ENCODE peak calls at places on chromosomes 7 and 10, in five cellular contexts. J is head of caudate nucleus, M is kidney glomerular epithelial cell, D is AG20443, O is HL-60. A is an unnamed sample.

GRCh38 chr10:23069019-23069665 is 26.2 kb upstream of the MSRB2 start:
- DNase-seq in O (no peak), D (no peak), J (no peak), M (no peak), A (peak; percentile 3)

GRCh38 chr7:12674861-12675260 is 12.6 kb upstream of the ARL4A start:
- DNase-seq in M (no peak), D (no peak), J (no peak), O (no peak), A (peak; percentile 19)

GRCh38 chr10:75071756-75072155 is 39.7 kb upstream of the SAMD8 start:
- DNase-seq in J (no peak), D (no peak), M (no peak), O (no peak), A (no peak)

GRCh38 chr10:27626821-27627359 is 118.7 kb downstream of the MKX start:
- DNase-seq in J (no peak), O (no peak), D (no peak), M (no peak), A (no peak)

GRCh38 chr7:55438085-55438764 is 73.1 kb downstream of the LANCL2 start:
- DNase-seq in J (no peak), O (no peak), M (no peak), D (no peak), A (no peak)

GRCh38 chr7:67918158-67918557 is 921.5 kb downstream of the TYW1 start:
- DNase-seq in D (no peak), M (no peak), O (peak; percentile 88), J (no peak), A (no peak)

GRCh38 chr10:111109506-111110242 is 32.8 kb downstream of the ADRA2A start:
- DNase-seq in D (no peak), J (no peak), O (no peak), M (no peak), A (no peak)

GRCh38 chr10:49746626-49747302 is 15.4 kb downstream of the OGDHL start:
- DNase-seq in J (no peak), O (no peak), M (no peak), D (peak; percentile 6), A (no peak)

GRCh38 chr7:80520199-80520598 is 8.3 kb upstream of the GNAT3 start:
- DNase-seq in M (no peak), J (no peak), D (no peak), O (no peak), A (no peak)

GRCh38 chr10:47063858-47064257 is 152.6 kb downstream of the PTPN20 start:
- DNase-seq in D (no peak), J (no peak), M (no peak), O (no peak), A (no peak)

A was measured in stimulated activated naive CD4-positive, alpha-beta T cell treated with Interleukin-2 at 50 U/mL for 16 hours.